ENCODE peak calls at places on chromosomes 3 and 15, in six cellular contexts. M, C, E, F, Q and W are unnamed samples.

GRCh38 chr15:84648539-84648938 is 5.5 kb downstream of the WDR73 start:
- DNase-seq in M (no peak), F (no peak), Q (peak), E (no peak), C (no peak), W (no peak)

GRCh38 chr3:18987862-18988447 is 160.4 kb upstream of the KCNH8 start:
- DNase-seq in C (no peak), F (no peak), Q (no peak), E (no peak), M (peak), W (no peak)

GRCh38 chr15:82307714-82308081 is 41.6 kb downstream of the GOLGA6L10 start:
- DNase-seq in C (no peak), M (no peak), Q (no peak), F (no peak), E (no peak), W (no peak)

GRCh38 chr3:105615814-105616213 is 249.1 kb downstream of the ALCAM start:
- DNase-seq in C (no peak), F (no peak), E (no peak), M (no peak), Q (no peak), W (no peak)

GRCh38 chr3:52216585-52217408 is 8.6 kb downstream of the TLR9 start:
- DNase-seq in Q (no peak), F (no peak), E (peak), M (no peak), C (peak), W (peak)

GRCh38 chr3:152071924-152072323 is 196.8 kb upstream of the MBNL1 start:
- DNase-seq in F (no peak), E (no peak), Q (peak), C (peak), M (peak), W (peak)

GRCh38 chr3:17115186-17115585 is 230.4 kb downstream of the PLCL2 start:
- DNase-seq in F (no peak), C (no peak), Q (no peak), E (no peak), M (no peak), W (no peak)

GRCh38 chr3:173739716-173740115 is 342.2 kb downstream of the NLGN1 start:
- DNase-seq in C (no peak), E (no peak), Q (no peak), M (no peak), F (no peak), W (no peak)

GRCh38 chr3:74623261-74623836 is 8.9 kb upstream of the CNTN3 start:
- DNase-seq in E (no peak), Q (no peak), M (no peak), F (no peak), C (no peak), W (no peak)

GRCh38 chr15:97691799-97692198 is 268.7 kb upstream of the ARRDC4 start:
- DNase-seq in E (no peak), M (peak), F (no peak), C (no peak), Q (no peak), W (peak)